ENCODE peak calls at places on chromosomes 5 and 9, in seven cellular contexts. X is HT-29; K is CD8-positive, alpha-beta memory T cell; P is AG08396; N is activated T-cell treated with anti-CD3 and anti-CD28 coated beads, Interleukin-2, amount 50 U/mL, for 4 hours; S is ELF-1; E is NCI-H1105 treated with DMSO at 0.1 percent for 48 hours. F is an unnamed sample.

GRCh38 chr9:134984372-134985240 is 66.9 kb upstream of the FCN1 start:
- DNase-seq in X (no peak), K (no peak), P (no peak), N (no peak), S (no peak), E (no peak), F (no peak)

GRCh38 chr5:139710370-139711066 is 62.4 kb downstream of the CXXC5 start:
- DNase-seq in X (peak; percentile 65), K (peak; percentile 69), P (peak; percentile 90), N (peak; percentile 37), S (peak; percentile 82), E (no peak), F (peak; percentile 83)

GRCh38 chr5:66851306-66851705 is 255.1 kb downstream of the MAST4 start:
- DNase-seq in X (no peak), K (no peak), P (no peak), N (no peak), S (no peak), E (no peak), F (no peak)

GRCh38 chr9:36950389-36950788 is 83.7 kb downstream of the PAX5 start:
- DNase-seq in X (no peak), K (no peak), P (no peak), N (no peak), S (peak; percentile 19), E (no peak), F (no peak)

GRCh38 chr9:842918-843468 is 1.5 kb downstream of the DMRT1 start:
- DNase-seq in X (no peak), K (no peak), P (no peak), N (no peak), S (peak; percentile 64), E (no peak), F (peak; percentile 61)

GRCh38 chr9:132243156-132244074 is 81.6 kb downstream of the NTNG2 start:
- DNase-seq in X (no peak), K (no peak), P (no peak), N (no peak), S (no peak), E (no peak), F (no peak)

GRCh38 chr5:156021866-156022265 is 305.1 kb upstream of the SGCD start:
- DNase-seq in X (no peak), K (no peak), P (no peak), N (no peak), S (no peak), E (no peak), F (no peak)

GRCh38 chr9:75139201-75139600 is 50.9 kb downstream of the OSTF1 start:
- DNase-seq in X (no peak), K (no peak), P (no peak), N (no peak), S (no peak), E (no peak), F (no peak)

GRCh38 chr9:124024107-124024506 is 12.5 kb downstream of the LHX2 start:
- DNase-seq in X (no peak), K (no peak), P (no peak), N (no peak), S (no peak), E (no peak), F (no peak)

GRCh38 chr5:7828269-7828668 is 22.7 kb downstream of the CFAP90 start:
- DNase-seq in X (no peak), K (no peak), P (no peak), N (no peak), S (no peak), E (peak; percentile 8), F (no peak)

GRCh38 chr9:106653111-106653697 is 209.8 kb upstream of the ZNF462 start:
- DNase-seq in X (no peak), K (no peak), P (no peak), N (no peak), S (no peak), E (no peak), F (no peak)

GRCh38 chr5:5139358-5140050 is 626 bp upstream of the ADAMTS16 start:
- DNase-seq in X (no peak), K (no peak), P (no peak), N (no peak), S (peak; percentile 56), E (no peak), F (no peak)

GRCh38 chr9:34145165-34145564 is 18.7 kb upstream of the DCAF12 start:
- DNase-seq in X (no peak), K (no peak), P (no peak), N (no peak), S (no peak), E (no peak), F (no peak)

GRCh38 chr5:107248065-107248695 is 422.6 kb downstream of the EFNA5 start:
- DNase-seq in X (peak; percentile 81), K (peak; percentile 9), P (peak; percentile 18), N (no peak), S (peak; percentile 29), E (no peak), F (peak; percentile 69)

GRCh38 chr5:38420691-38421395 is 135.6 kb downstream of the LIFR start:
- DNase-seq in X (peak; percentile 86), K (no peak), P (peak; percentile 59), N (no peak), S (peak; percentile 54), E (peak; percentile 74), F (peak; percentile 61)

GRCh38 chr5:131109540-131110255 is 55.4 kb downstream of the HINT1 start:
- DNase-seq in X (peak; percentile 71), K (no peak), P (peak; percentile 33), N (no peak), S (no peak), E (peak; percentile 30), F (peak; percentile 59)

GRCh38 chr5:92836861-92837755 is 743.9 kb downstream of the NR2F1-AS1 start:
- DNase-seq in X (no peak), K (no peak), P (peak; percentile 17), N (no peak), S (no peak), E (no peak), F (no peak)

GRCh38 chr5:9924614-9925013 is 294.5 kb upstream of the TAS2R1 start:
- DNase-seq in X (no peak), K (no peak), P (peak; percentile 81), N (no peak), S (no peak), E (no peak), F (no peak)

GRCh38 chr5:133996683-133997252 is 8.0 kb downstream of the VDAC1 start:
- DNase-seq in X (no peak), K (no peak), P (no peak), N (no peak), S (peak; percentile 32), E (no peak), F (peak; percentile 52)

GRCh38 chr5:65506961-65507360 is 25.2 kb upstream of the ADAMTS6 start:
- DNase-seq in X (no peak), K (no peak), P (peak; percentile 39), N (no peak), S (no peak), E (no peak), F (no peak)

F was measured in neural progenitor cell.